ENCODE peak calls at places on chromosomes 6 and 20, in ten cellular contexts. O is amygdala, B is fibroblast of pulmonary artery, I is A549, V is heart right ventricle, A is HFF-Myc, E is NCI-H146, Y is GM12865, W is NCI-H2171, C is GM12878. U is an unnamed sample.

GRCh38 chr20:32078777-32079176 is 26.7 kb downstream of the HCK start:
- DNase-seq in O (no peak), B (no peak), I (no peak), V (no peak), A (no peak), E (no peak), Y (no peak), W (no peak), C (no peak), U (no peak)

GRCh38 chr6:28580484-28580883 is 54.8 kb downstream of the GPX5 start:
- DNase-seq in O (no peak), B (peak), I (no peak), V (no peak), A (no peak), E (no peak), Y (no peak), W (no peak), C (no peak), U (no peak)

GRCh38 chr6:27157461-27158315 is 89.8 kb upstream of the PRSS16 start:
- DNase-seq in O (peak), B (peak), I (peak), V (peak), A (peak), E (peak), Y (peak), W (peak), C (peak), U (peak)

GRCh38 chr6:108295676-108296075 is 822 bp downstream of the AFG1L start:
- DNase-seq in O (no peak), B (no peak), I (no peak), V (no peak), A (no peak), E (no peak), Y (no peak), W (no peak), C (no peak), U (no peak)

GRCh38 chr6:17169291-17169690 is 67.4 kb downstream of the STMND1 start:
- DNase-seq in O (no peak), B (peak), I (no peak), V (no peak), A (no peak), E (no peak), Y (no peak), W (no peak), C (no peak), U (no peak)

GRCh38 chr6:113697642-113698410 is 159.3 kb upstream of the MARCKS start:
- DNase-seq in O (no peak), B (peak), I (no peak), V (no peak), A (peak), E (no peak), Y (no peak), W (no peak), C (no peak), U (peak)

GRCh38 chr6:5752282-5752681 is 254.4 kb downstream of the NRN1 start:
- DNase-seq in O (no peak), B (peak), I (no peak), V (no peak), A (peak), E (peak), Y (no peak), W (peak), C (no peak), U (peak)

GRCh38 chr6:111683749-111684267 is 78.1 kb upstream of the TRAF3IP2 start:
- DNase-seq in O (no peak), B (peak), I (no peak), V (peak), A (no peak), E (no peak), Y (no peak), W (no peak), C (no peak), U (peak)

GRCh38 chr6:30163090-30163917 is at the start of gene TRIM15:
- DNase-seq in O (no peak), B (no peak), I (no peak), V (no peak), A (no peak), E (no peak), Y (no peak), W (no peak), C (no peak), U (no peak)

GRCh38 chr6:113529191-113529590 is 328.0 kb upstream of the MARCKS start:
- DNase-seq in O (no peak), B (peak), I (no peak), V (no peak), A (no peak), E (no peak), Y (no peak), W (no peak), C (no peak), U (peak)

GRCh38 chr6:40298207-40298606 is 289.0 kb downstream of the LRFN2 start:
- DNase-seq in O (no peak), B (no peak), I (no peak), V (no peak), A (no peak), E (no peak), Y (no peak), W (no peak), C (no peak), U (no peak)